ENCODE peak calls at places on chromosome 16, in six cellular contexts. J is head of caudate nucleus; Q is central memory CD4-positive, alpha-beta T cell; N is H54; X is stimulated activated CD4-positive, alpha-beta T cell treated with anti-CD3 and anti-CD28 coated beads, Interleukin-15, amount 100 ng/mL, for 1 hour; U is endodermal cell. R is an unnamed sample.

GRCh38 chr16:51151435-51151950 is 423 bp upstream of the SALL1 start:
- DNase-seq in J (peak), N (peak), Q (no peak), U (peak), X (no peak), R (peak)

GRCh38 chr16:9007177-9007794 is 43.6 kb upstream of the USP7 start:
- DNase-seq in X (no peak), U (no peak), Q (no peak), J (no peak), N (no peak), R (peak)

GRCh38 chr16:16917201-16917600 is 538.3 kb downstream of the NPIPA7 start:
- DNase-seq in J (no peak), X (no peak), U (no peak), N (no peak), Q (no peak), R (no peak)

GRCh38 chr16:48383877-48384304 is 1.3 kb downstream of the SIAH1 start:
- DNase-seq in U (peak), Q (peak), J (no peak), X (no peak), N (no peak), R (no peak)

GRCh38 chr16:1950047-1950446 is 4.4 kb downstream of the RPL3L start:
- DNase-seq in N (no peak), U (no peak), Q (no peak), J (no peak), X (no peak), R (no peak)

GRCh38 chr16:975313-975690 is 4.5 kb upstream of the LMF1 start:
- DNase-seq in X (no peak), U (no peak), N (no peak), Q (no peak), J (no peak), R (no peak)

GRCh38 chr16:817001-817906 is 16.7 kb upstream of the GNG13 start:
- DNase-seq in X (no peak), J (no peak), Q (no peak), U (no peak), N (no peak), R (no peak)

GRCh38 chr16:17342031-17342430 is 128.7 kb downstream of the XYLT1 start:
- DNase-seq in Q (no peak), N (no peak), U (no peak), J (no peak), X (no peak), R (no peak)

GRCh38 chr16:19188406-19188805 is 20.4 kb downstream of the SYT17 start:
- DNase-seq in N (no peak), X (no peak), U (no peak), J (no peak), Q (no peak), R (no peak)

GRCh38 chr16:57700801-57701551 is 6.4 kb downstream of the DRC7 start:
- DNase-seq in J (no peak), N (no peak), Q (no peak), U (no peak), X (no peak), R (no peak)

GRCh38 chr16:24522751-24523150 is 16.6 kb upstream of the RBBP6 start:
- DNase-seq in N (no peak), Q (no peak), J (no peak), X (no peak), U (no peak), R (no peak)

GRCh38 chr16:57642368-57643135 is 14.1 kb downstream of the ADGRG1 start:
- DNase-seq in U (no peak), X (no peak), N (no peak), J (no peak), Q (no peak), R (peak)

GRCh38 chr16:49516382-49517036 is 142.9 kb downstream of the C16orf78 start:
- DNase-seq in J (no peak), Q (no peak), X (no peak), N (no peak), U (no peak), R (no peak)

GRCh38 chr16:70685938-70686375 is at the start of gene MTSS2:
- DNase-seq in U (peak), N (peak), Q (no peak), X (no peak), J (peak), R (peak)

GRCh38 chr16:59684911-59685310 is 950.8 kb upstream of the GOT2 start:
- DNase-seq in U (no peak), N (no peak), Q (no peak), X (no peak), J (no peak), R (peak)

GRCh38 chr16:11345040-11345862 is at the start of gene RMI2:
- DNase-seq in Q (peak), X (peak), U (peak), N (peak), J (peak), R (peak)

GRCh38 chr16:87457051-87457611 is 35.7 kb downstream of the ZCCHC14 start:
- DNase-seq in N (no peak), U (no peak), X (no peak), J (no peak), Q (no peak), R (no peak)

GRCh38 chr16:52812945-52813556 is 239.6 kb downstream of the CHD9NB start:
- DNase-seq in Q (no peak), U (no peak), J (no peak), N (peak), X (no peak), R (peak)

GRCh38 chr16:4346205-4346781 is 4.8 kb downstream of the PAM16 start:
- DNase-seq in U (no peak), N (no peak), J (no peak), Q (no peak), X (no peak), R (no peak)

R was measured in AG20443.